ENCODE peak calls at places on chromosomes 4 and X, in nine cellular contexts. L is HCEC 1CT, P is GM06990, F is fibroblast of mammary gland, B is iris pigment epithelial cell, W is right cardiac atrium, Q is progenitor cell of endocrine pancreas, C is retina, E is WTC11. N is an unnamed sample.

GRCh38 chr4:72375050-72375736 is 193.8 kb downstream of the ADAMTS3 start:
- DNase-seq in L (no peak), P (no peak), F (peak; percentile 70), B (peak; percentile 80), W (no peak), Q (no peak), C (no peak), E (no peak), N (no peak)

GRCh38 chr4:90281956-90282355 is 154.8 kb downstream of the CCSER1 start:
- DNase-seq in L (no peak), P (no peak), F (no peak), B (no peak), W (no peak), Q (no peak), C (no peak), E (no peak), N (no peak)

GRCh38 chrX:109485470-109486340 is 3.8 kb upstream of the GUCY2F start:
- DNase-seq in L (peak; percentile 42), P (peak; percentile 21), F (peak; percentile 75), B (peak; percentile 64), W (peak; percentile 30), Q (peak; percentile 60), C (peak; percentile 89), E (peak; percentile 33), N (peak; percentile 68)

GRCh38 chrX:107676559-107677378 is 48.5 kb downstream of the PRPS1 start:
- DNase-seq in L (peak; percentile 92), P (peak; percentile 76), F (peak; percentile 97), B (peak; percentile 96), W (peak; percentile 92), Q (no peak), C (peak; percentile 39), E (no peak), N (peak; percentile 47)

GRCh38 chrX:20361890-20362262 is 95.2 kb upstream of the RPS6KA3 start:
- DNase-seq in L (peak; percentile 18), P (no peak), F (peak; percentile 51), B (peak; percentile 77), W (no peak), Q (no peak), C (peak; percentile 4), E (no peak), N (no peak)

GRCh38 chrX:48996969-48997368 is 5.1 kb downstream of the GRIPAP1 start:
- DNase-seq in L (no peak), P (no peak), F (no peak), B (no peak), W (no peak), Q (no peak), C (no peak), E (peak; percentile 41), N (no peak)

GRCh38 chrX:74579597-74580209 is 34.7 kb downstream of the RLIM start:
- DNase-seq in L (no peak), P (no peak), F (peak; percentile 51), B (peak; percentile 34), W (no peak), Q (no peak), C (no peak), E (no peak), N (no peak)

GRCh38 chr4:73776363-73776762 is 36.0 kb downstream of the CXCL8 start:
- DNase-seq in L (peak; percentile 75), P (no peak), F (peak; percentile 98), B (peak; percentile 96), W (peak; percentile 19), Q (no peak), C (no peak), E (no peak), N (no peak)

GRCh38 chrX:16882702-16883486 is 12.7 kb upstream of the RBBP7 start:
- DNase-seq in L (peak; percentile 32), P (peak; percentile 68), F (peak; percentile 69), B (peak; percentile 69), W (peak; percentile 45), Q (peak; percentile 59), C (peak; percentile 66), E (peak; percentile 64), N (peak; percentile 52)

GRCh38 chr4:172898715-172899114 is 269.9 kb upstream of the GALNT7 start:
- DNase-seq in L (no peak), P (no peak), F (no peak), B (no peak), W (no peak), Q (no peak), C (no peak), E (no peak), N (no peak)

GRCh38 chrX:20547649-20548051 is 280.9 kb upstream of the RPS6KA3 start:
- DNase-seq in L (peak; percentile 2), P (no peak), F (peak; percentile 64), B (peak; percentile 74), W (peak; percentile 11), Q (no peak), C (no peak), E (no peak), N (peak; percentile 12)

GRCh38 chr4:20253799-20254409 is 2.2 kb downstream of the SLIT2 start:
- DNase-seq in L (peak; percentile 27), P (peak; percentile 9), F (no peak), B (peak; percentile 61), W (peak; percentile 47), Q (no peak), C (peak; percentile 82), E (peak; percentile 24), N (peak; percentile 62)

GRCh38 chrX:124791492-124792095 is 445.2 kb downstream of the SH2D1A start:
- DNase-seq in L (no peak), P (no peak), F (no peak), B (no peak), W (no peak), Q (no peak), C (no peak), E (no peak), N (no peak)

GRCh38 chrX:64176876-64177275 is 28.6 kb downstream of the AMER1 start:
- DNase-seq in L (no peak), P (no peak), F (peak; percentile 2), B (peak; percentile 11), W (no peak), Q (no peak), C (no peak), E (no peak), N (no peak)

GRCh38 chr4:687048-687974 is 1.6 kb downstream of the SLC49A3 start:
- DNase-seq in L (peak; percentile 88), P (no peak), F (peak; percentile 97), B (peak; percentile 94), W (peak; percentile 94), Q (no peak), C (no peak), E (no peak), N (no peak)

GRCh38 chr4:152938237-152938969 is 2.3 kb downstream of the FHDC1 start:
- DNase-seq in L (no peak), P (no peak), F (no peak), B (no peak), W (no peak), Q (no peak), C (no peak), E (no peak), N (no peak)

GRCh38 chr4:164761233-164761632 is 7.3 kb downstream of the SMIM31 start:
- DNase-seq in L (no peak), P (no peak), F (no peak), B (no peak), W (no peak), Q (no peak), C (no peak), E (no peak), N (no peak)

GRCh38 chrX:24014388-24015018 is 12.5 kb downstream of the KLHL15 start:
- DNase-seq in L (no peak), P (no peak), F (peak; percentile 12), B (peak; percentile 26), W (no peak), Q (no peak), C (no peak), E (no peak), N (no peak)

GRCh38 chrX:107738768-107739167 is 36.8 kb downstream of the TSC22D3 start:
- DNase-seq in L (no peak), P (no peak), F (no peak), B (no peak), W (no peak), Q (no peak), C (no peak), E (no peak), N (peak; percentile 57)

GRCh38 chrX:24372021-24372763 is 11.8 kb downstream of the SUPT20HL1 start:
- DNase-seq in L (no peak), P (no peak), F (no peak), B (no peak), W (no peak), Q (no peak), C (peak; percentile 29), E (no peak), N (no peak)

GRCh38 chr4:121462660-121463261 is 81.9 kb upstream of the QRFPR start:
- DNase-seq in L (peak; percentile 44), P (peak; percentile 17), F (peak; percentile 76), B (peak; percentile 73), W (peak; percentile 12), Q (no peak), C (no peak), E (peak; percentile 34), N (peak; percentile 30)

GRCh38 chr4:186819357-186820086 is 95.9 kb upstream of the FAT1 start:
- DNase-seq in L (no peak), P (no peak), F (no peak), B (no peak), W (no peak), Q (no peak), C (no peak), E (no peak), N (no peak)

GRCh38 chr4:150867148-150867547 is 147.9 kb downstream of the LRBA start:
- DNase-seq in L (peak; percentile 63), P (peak; percentile 19), F (peak; percentile 84), B (peak; percentile 78), W (no peak), Q (no peak), C (peak; percentile 63), E (no peak), N (no peak)

GRCh38 chr4:38583102-38583501 is 80.9 kb upstream of the KLF3 start:
- DNase-seq in L (no peak), P (no peak), F (peak; percentile 12), B (peak; percentile 62), W (no peak), Q (no peak), C (peak; percentile 65), E (no peak), N (no peak)

GRCh38 chr4:15149842-15150592 is 147.7 kb downstream of the CPEB2 start:
- DNase-seq in L (peak; percentile 51), P (peak; percentile 43), F (peak; percentile 76), B (peak; percentile 82), W (peak; percentile 83), Q (peak; percentile 23), C (peak; percentile 70), E (peak; percentile 61), N (peak; percentile 91)

GRCh38 chrX:95056901-95057300 is 1382.9 kb downstream of the FAM133A start:
- DNase-seq in L (peak; percentile 53), P (no peak), F (peak; percentile 59), B (peak; percentile 50), W (no peak), Q (no peak), C (no peak), E (no peak), N (no peak)

GRCh38 chr4:1405636-1406415 is 416 bp downstream of the NKX1-1 start:
- DNase-seq in L (no peak), P (no peak), F (no peak), B (no peak), W (no peak), Q (no peak), C (no peak), E (no peak), N (peak; percentile 12)

GRCh38 chr4:74632634-74633033 is 161.7 kb downstream of the BTC start:
- DNase-seq in L (peak; percentile 83), P (no peak), F (peak; percentile 100), B (peak; percentile 100), W (peak; percentile 28), Q (no peak), C (no peak), E (no peak), N (no peak)

GRCh38 chr4:147518846-147519767 is 38.2 kb downstream of the EDNRA start:
- DNase-seq in L (peak; percentile 59), P (peak; percentile 25), F (peak; percentile 85), B (peak; percentile 87), W (peak; percentile 44), Q (peak; percentile 13), C (peak; percentile 33), E (peak; percentile 70), N (peak; percentile 66)

GRCh38 chrX:144275403-144275802 is 391.5 kb downstream of the UBE2NL start:
- DNase-seq in L (no peak), P (no peak), F (no peak), B (no peak), W (no peak), Q (no peak), C (no peak), E (no peak), N (no peak)

GRCh38 chrX:120604359-120604782 is 470 bp downstream of the MCTS1 start:
- DNase-seq in L (peak; percentile 46), P (peak; percentile 18), F (peak; percentile 64), B (peak; percentile 53), W (peak; percentile 14), Q (no peak), C (no peak), E (no peak), N (peak; percentile 49)